ENCODE peak calls at places on chromosomes 1 and 21, in nine cellular contexts. J is NCI-H460; O is activated CD4-positive, CD25-positive, alpha-beta regulatory T cell; B is stimulated activated CD4-positive, alpha-beta T cell treated with anti-CD3 and anti-CD28 coated beads, Interleukin-2, amount 100 ng/mL, for 24 hours; T is HTR-8/SVneo; M is stimulated activated CD8-positive, alpha-beta memory T cell treated with anti-CD3 and anti-CD28 coated beads, Interleukin-7, amount 100 ng/mL, for 24 hours; F is Kasumi-1; V is RWPE1; P is NCI-H510A. U is an unnamed sample.

GRCh38 chr1:19232526-19232851 is 18.8 kb downstream of the EMC1 start:
- DNase-seq in B (no peak), F (peak; percentile 1), J (no peak), T (no peak), P (no peak), M (no peak), V (no peak), O (no peak), U (no peak)

GRCh38 chr1:225603538-225604354 is 49.2 kb downstream of the ENAH start:
- DNase-seq in V (peak; percentile 80), P (no peak), J (peak; percentile 30), O (no peak), F (no peak), M (no peak), B (no peak), T (peak; percentile 51), U (no peak)

GRCh38 chr1:35808376-35809155 is 750 bp downstream of the AGO4 start:
- DNase-seq in J (no peak), T (peak; percentile 14), V (peak; percentile 22), F (peak; percentile 47), P (peak; percentile 61), B (no peak), M (no peak), O (no peak), U (peak; percentile 32)

GRCh38 chr1:155933591-155934096 is 569 bp downstream of the KHDC4 start:
- DNase-seq in P (no peak), T (no peak), F (no peak), O (no peak), B (no peak), J (no peak), V (no peak), M (no peak), U (peak; percentile 22)

GRCh38 chr1:6098303-6099215 is 52.9 kb downstream of the KCNAB2 start:
- DNase-seq in T (no peak), M (no peak), P (no peak), O (no peak), J (no peak), B (no peak), V (no peak), F (no peak), U (no peak)

GRCh38 chr21:33825898-33826297 is 89.7 kb downstream of the ATP5PO start:
- DNase-seq in B (no peak), M (no peak), T (no peak), V (no peak), P (no peak), F (no peak), J (no peak), O (no peak), U (peak; percentile 43)

GRCh38 chr1:85461216-85461945 is 3.6 kb downstream of the DDAH1 start:
- DNase-seq in P (no peak), V (no peak), F (no peak), B (no peak), T (no peak), O (no peak), J (no peak), M (no peak), U (no peak)

GRCh38 chr1:214902636-214903320 is 179.8 kb upstream of the KCNK2 start:
- DNase-seq in T (no peak), B (no peak), J (no peak), F (no peak), O (no peak), P (no peak), V (peak; percentile 64), M (no peak), U (no peak)

GRCh38 chr1:185686996-185687778 is 47.0 kb upstream of the HMCN1 start:
- DNase-seq in J (no peak), P (no peak), T (no peak), V (no peak), F (no peak), O (no peak), M (no peak), B (no peak), U (no peak)

GRCh38 chr1:29639741-29640427 is 403.6 kb downstream of the PTPRU start:
- DNase-seq in V (peak; percentile 54), M (no peak), T (peak; percentile 77), O (no peak), F (no peak), B (no peak), J (no peak), P (no peak), U (peak; percentile 79)

GRCh38 chr1:93988634-93989350 is 79.6 kb upstream of the GCLM start:
- DNase-seq in J (no peak), B (no peak), O (no peak), V (peak; percentile 82), T (no peak), P (no peak), F (peak; percentile 16), M (no peak), U (no peak)

GRCh38 chr1:214660900-214661299 is 57.9 kb downstream of the CENPF start:
- DNase-seq in P (no peak), J (peak; percentile 79), B (no peak), F (peak; percentile 9), M (no peak), O (no peak), T (no peak), V (no peak), U (no peak)

GRCh38 chr1:114353233-114353632 is 157.8 kb downstream of the TRIM33 start:
- DNase-seq in O (no peak), F (peak; percentile 36), M (no peak), V (no peak), J (no peak), T (no peak), B (no peak), P (peak; percentile 60), U (peak; percentile 60)

GRCh38 chr21:29163381-29164115 is 33.1 kb downstream of the MAP3K7CL start:
- DNase-seq in T (no peak), J (no peak), M (no peak), O (no peak), P (no peak), F (no peak), V (no peak), B (no peak), U (no peak)

GRCh38 chr1:1308756-1309524 is 543 bp downstream of the PUSL1 start:
- DNase-seq in P (peak; percentile 80), M (no peak), T (no peak), B (no peak), O (no peak), J (no peak), V (no peak), F (no peak), U (no peak)

GRCh38 chr1:228046421-228047182 is 35.9 kb upstream of the ARF1 start:
- DNase-seq in V (no peak), B (peak; percentile 8), F (no peak), J (no peak), O (no peak), M (no peak), P (no peak), T (no peak), U (no peak)

GRCh38 chr1:157147906-157148717 is 9.9 kb upstream of the ETV3 start:
- DNase-seq in T (no peak), J (no peak), F (no peak), O (no peak), P (no peak), M (no peak), V (no peak), B (no peak), U (no peak)

GRCh38 chr1:9881838-9882249 is 28.2 kb downstream of the CTNNBIP1 start:
- DNase-seq in M (no peak), T (peak; percentile 27), J (no peak), O (no peak), P (no peak), B (no peak), F (peak; percentile 56), V (peak; percentile 40), U (peak; percentile 47)

GRCh38 chr21:39633043-39633442 is 20.3 kb downstream of the B3GALT5 start:
- DNase-seq in O (no peak), F (no peak), M (no peak), B (no peak), V (peak; percentile 49), J (no peak), P (no peak), T (no peak), U (no peak)

GRCh38 chr1:226964068-226964425 is 24.0 kb downstream of the COQ8A start:
- DNase-seq in F (peak; percentile 86), P (no peak), J (no peak), V (no peak), B (no peak), M (no peak), O (no peak), T (no peak), U (no peak)

GRCh38 chr21:41024341-41025056 is 143.5 kb upstream of the BACE2 start:
- DNase-seq in V (no peak), M (no peak), P (no peak), B (no peak), F (no peak), J (no peak), T (no peak), O (no peak), U (no peak)

GRCh38 chr1:228341814-228342626 is 64.6 kb downstream of the TRIM11 start:
- DNase-seq in J (no peak), M (no peak), T (no peak), V (no peak), F (no peak), O (no peak), P (no peak), B (no peak), U (no peak)

GRCh38 chr21:44518684-44519083 is 21.3 kb downstream of the KRTAP10-1 start:
- DNase-seq in P (no peak), V (no peak), J (no peak), M (no peak), T (no peak), B (no peak), O (no peak), F (no peak), U (no peak)

GRCh38 chr1:54721719-54722118 is 6.1 kb downstream of the TTC4 start:
- DNase-seq in T (no peak), P (no peak), F (no peak), B (no peak), V (no peak), J (no peak), M (no peak), O (no peak), U (no peak)

U was measured in SJCRH30.